ENCODE peak calls at places on chromosomes 11 and 22, in four cellular contexts. X is GM06990, Z is HCT116, C is H7. Y is an unnamed sample.
A peak's percentile ranks its signal among the peaks of the same experiment; 100 is the strongest.

GRCh38 chr11:17798253-17798652 is 63.7 kb downstream of the KCNC1 start:
- DNase-seq in Z (no peak), X (no peak), C (no peak), Y (no peak)

GRCh38 chr11:94315664-94316063 is 11.3 kb downstream of the IZUMO1R start:
- DNase-seq in C (no peak), Z (no peak), X (no peak), Y (no peak)

GRCh38 chr11:35303596-35304392 is 115.6 kb downstream of the SLC1A2 start:
- DNase-seq in Z (no peak), C (no peak), X (no peak), Y (peak; percentile 87)

GRCh38 chr11:20754957-20755356 is 85.6 kb downstream of the NELL1 start:
- DNase-seq in X (no peak), C (peak; percentile 66), Z (no peak), Y (no peak)

GRCh38 chr11:100663583-100663982 is 23.5 kb upstream of the ARHGAP42 start:
- DNase-seq in Z (no peak), C (no peak), X (no peak), Y (no peak)

GRCh38 chr22:39369186-39369585 is 19.4 kb downstream of the SYNGR1 start:
- DNase-seq in C (peak; percentile 40), Z (no peak), X (no peak), Y (no peak)

GRCh38 chr11:59957094-59957493 is 6.7 kb upstream of the OOSP4A start:
- DNase-seq in X (no peak), C (no peak), Z (no peak), Y (no peak)

GRCh38 chr11:47593934-47594855 is at the start of gene C1QTNF4:
- DNase-seq in C (peak; percentile 92), Z (no peak), X (no peak), Y (no peak)

GRCh38 chr11:79440451-79441158 is at the start of gene TENM4:
- DNase-seq in C (peak; percentile 78), X (peak; percentile 52), Z (no peak), Y (peak; percentile 78)

GRCh38 chr11:1168256-1168655 is 10.5 kb downstream of the MUC5AC start:
- DNase-seq in X (no peak), C (no peak), Z (no peak), Y (no peak)

GRCh38 chr11:69541001-69541285 is 59.5 kb downstream of the LINC01488 start:
- DNase-seq in C (no peak), Z (no peak), X (no peak), Y (no peak)

GRCh38 chr11:69541501-69542313 is 60.2 kb downstream of the LINC01488 start:
- DNase-seq in C (no peak), Z (no peak), X (no peak), Y (no peak)

GRCh38 chr11:69538840-69539239 is 57.4 kb downstream of the LINC01488 start:
- DNase-seq in Z (no peak), X (no peak), C (no peak), Y (no peak)

GRCh38 chr11:69539416-69540117 is 58.1 kb downstream of the LINC01488 start:
- DNase-seq in C (peak; percentile 56), Z (no peak), X (no peak), Y (no peak)

GRCh38 chr11:69540118-69541000 is 58.9 kb downstream of the LINC01488 start:
- DNase-seq in Z (no peak), X (no peak), C (peak; percentile 88), Y (no peak)
- H3K4me3 ChIP-seq in Z (no peak overlapping the region), X (no peak overlapping the region), C (no peak overlapping the region), Y (no peak overlapping the region)

DNA sequence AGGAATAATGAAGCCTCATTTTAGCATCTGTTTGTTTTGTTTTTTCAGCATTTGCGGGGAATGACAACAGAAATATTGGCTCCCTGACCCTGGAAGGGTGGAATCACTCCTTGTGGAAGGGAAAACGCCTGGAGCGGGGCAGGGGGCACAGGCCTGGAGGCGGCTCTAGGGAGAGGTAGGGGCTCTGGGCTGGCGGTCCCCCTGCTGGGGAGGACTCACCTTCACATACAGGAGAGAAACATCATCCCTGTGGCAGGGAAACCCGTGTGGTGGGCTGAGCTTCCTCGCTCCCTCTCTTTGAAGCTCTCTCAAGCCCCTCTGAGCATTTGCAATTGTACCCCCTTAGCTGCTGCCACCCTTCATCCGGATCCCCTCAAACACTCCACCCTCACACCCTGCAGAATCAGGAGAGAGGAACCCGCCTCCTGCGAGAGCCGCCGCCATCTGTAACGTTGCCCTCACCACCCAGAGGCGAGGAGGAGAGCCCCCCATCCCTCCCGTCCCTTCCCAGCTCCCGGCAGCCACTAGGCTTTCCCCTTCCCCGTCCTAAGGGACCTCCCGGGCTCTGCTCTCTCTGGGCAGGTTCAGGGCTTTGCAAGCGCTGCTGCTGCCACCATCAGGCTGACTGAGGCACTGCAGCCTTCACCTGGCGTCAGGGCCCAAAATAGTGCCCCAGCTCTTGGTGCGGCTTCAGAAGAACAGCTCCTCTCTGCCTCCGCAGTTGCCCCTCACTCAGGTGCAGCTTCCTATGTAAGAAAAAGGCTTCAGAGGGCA is 10.4 kb downstream of the KIRREL3 start:
- DNase-seq in Z (peak; percentile 18), X (peak; percentile 36), C (peak; percentile 91), Y (no peak)
- H3K4me3 ChIP-seq in Z (no peak overlapping the region), X (no peak overlapping the region), C (no peak overlapping the region), Y (peak overlapping the region; percentile 16)

DNA sequence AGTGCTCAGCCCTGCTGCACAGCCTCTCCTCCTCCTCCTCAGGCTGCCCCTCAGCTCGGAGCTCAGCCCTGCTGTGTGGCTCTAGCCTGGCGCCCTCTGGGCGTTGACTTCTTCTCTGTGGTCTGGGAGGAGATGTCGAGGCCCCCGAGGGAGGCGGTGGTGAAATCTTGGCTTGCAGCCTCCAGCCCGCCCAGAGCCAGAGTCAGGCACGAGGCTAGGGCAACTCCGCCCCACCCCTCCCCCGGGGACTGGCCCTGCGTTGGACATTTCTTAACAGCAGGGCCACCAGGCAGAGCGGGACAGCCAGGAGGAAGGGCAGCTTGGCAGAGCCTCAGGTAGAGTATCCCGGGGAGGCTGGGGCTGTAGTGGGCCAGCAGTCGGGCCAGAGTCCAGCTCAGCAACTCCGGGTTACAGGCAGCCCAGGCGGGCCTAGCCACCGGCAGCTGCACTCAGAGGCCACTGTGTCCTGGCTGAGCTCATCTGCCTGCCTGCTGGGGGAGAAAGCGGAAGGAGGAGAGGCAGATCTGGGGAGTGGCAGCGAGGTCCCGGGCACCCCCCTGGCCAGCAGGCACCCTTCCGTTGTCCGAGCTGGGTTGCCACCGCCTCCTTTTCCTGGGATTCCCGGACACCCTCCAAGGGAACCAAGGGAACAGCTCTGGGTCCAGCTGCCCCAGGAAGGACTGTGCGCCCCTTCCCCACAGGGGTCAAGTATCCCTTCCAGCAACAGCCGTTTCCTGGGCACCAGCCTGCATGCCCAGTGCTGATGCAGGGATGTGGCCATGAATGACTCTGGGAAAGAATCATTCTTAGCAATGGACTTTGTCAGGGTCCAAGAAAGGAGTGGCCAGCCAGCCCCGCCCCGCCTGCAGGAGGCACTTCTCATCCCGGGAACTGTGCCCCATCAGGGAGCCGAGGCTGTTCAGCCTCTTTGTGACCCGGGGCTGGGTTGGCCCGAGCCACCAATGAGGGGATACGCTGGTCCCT is at the start of gene ALDH3B1:
- DNase-seq in X (no peak), C (peak; percentile 86), Z (peak; percentile 60), Y (peak; percentile 55)
- H3K4me3 ChIP-seq in X (no peak within 1 kb of the TSS), C (no peak within 1 kb of the TSS), Z (peak within 1 kb of the TSS; percentile 57), Y (peak within 1 kb of the TSS; percentile 40)

DNA sequence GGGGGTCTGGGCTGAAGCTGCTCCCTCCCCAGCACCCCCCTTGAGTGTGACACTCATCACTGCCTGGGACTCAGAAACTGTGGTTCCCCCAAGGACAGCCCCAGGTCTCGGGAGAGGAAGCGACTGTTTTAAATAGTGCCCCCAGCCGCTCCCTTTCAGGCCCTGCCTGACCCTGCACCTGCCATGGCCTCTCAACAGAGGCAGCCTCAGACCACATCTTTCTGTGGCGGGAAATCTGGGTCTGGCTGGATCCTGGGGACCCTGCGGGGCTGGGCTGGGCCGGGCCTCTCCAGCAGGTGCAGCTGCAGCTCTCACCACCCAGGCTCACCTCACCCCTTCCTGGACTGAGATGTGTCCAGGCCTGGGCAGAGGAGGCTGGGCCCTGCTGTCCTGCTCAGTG is 3.7 kb upstream of the IGLL1 start:
- DNase-seq in X (no peak), Z (no peak), C (peak; percentile 55), Y (no peak)
- H3K4me3 ChIP-seq in X (no peak overlapping the region), Z (no peak overlapping the region), C (no peak overlapping the region), Y (no peak overlapping the region)

DNA sequence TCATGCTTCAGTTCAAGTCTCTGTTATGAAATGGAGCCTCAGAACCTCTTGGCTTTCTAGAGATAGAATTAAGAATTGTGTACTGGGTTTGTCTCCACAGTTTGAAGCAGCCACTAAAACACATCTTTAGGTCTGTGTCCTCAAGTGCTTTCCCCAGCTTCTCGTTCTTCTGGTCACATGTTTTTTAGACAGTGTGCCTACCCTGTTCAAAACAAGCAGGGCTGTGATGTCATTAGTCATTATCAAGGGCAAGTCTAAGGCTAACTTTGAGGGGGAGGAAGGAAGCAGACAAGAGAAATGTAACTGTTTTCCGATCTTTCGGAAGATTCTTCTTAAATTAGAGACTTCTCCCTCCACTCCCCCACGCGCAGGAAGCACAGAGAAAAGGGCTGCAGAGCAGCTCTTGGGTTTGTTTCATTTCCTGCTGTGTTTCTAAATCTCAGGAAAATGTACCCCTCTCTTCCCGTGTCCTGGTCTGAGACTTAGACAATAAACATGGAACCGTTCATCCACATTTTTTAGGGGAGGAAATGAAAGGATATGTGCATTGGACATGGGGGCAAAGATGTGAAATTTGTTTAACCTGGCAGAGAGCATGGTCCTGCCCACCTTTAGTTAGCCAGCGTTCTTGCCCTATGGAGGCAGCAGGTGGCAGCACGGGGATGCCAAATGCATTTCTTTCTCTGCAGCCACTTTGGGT is 3.1 kb downstream of the AKIP1 start:
- DNase-seq in Z (no peak), X (no peak), C (peak; percentile 73), Y (no peak)
- H3K4me3 ChIP-seq in Z (no peak overlapping the region), X (no peak overlapping the region), C (no peak overlapping the region), Y (no peak overlapping the region)

GRCh38 chr22:37918580-37919274 is 12.6 kb downstream of the MICALL1 start:
- DNase-seq in Z (no peak), C (no peak), X (no peak), Y (no peak)
- H3K4me3 ChIP-seq in Z (no peak overlapping the region), C (no peak overlapping the region), X (no peak overlapping the region), Y (no peak overlapping the region)

GRCh38 chr22:35835267-35835997 is 117.8 kb downstream of the APOL5 start:
- DNase-seq in X (no peak), C (no peak), Z (peak; percentile 18), Y (no peak)

GRCh38 chr22:35835998-35836691 is 118.5 kb downstream of the APOL5 start:
- DNase-seq in Z (peak; percentile 68), X (no peak), C (peak; percentile 50), Y (peak; percentile 73)

GRCh38 chr22:35837328-35837727 is 119.7 kb downstream of the APOL5 start:
- DNase-seq in X (no peak), Z (no peak), C (no peak), Y (no peak)

GRCh38 chr22:35830305-35830704 is 112.6 kb downstream of the APOL5 start:
- DNase-seq in X (no peak), Z (no peak), C (no peak), Y (no peak)

DNA sequence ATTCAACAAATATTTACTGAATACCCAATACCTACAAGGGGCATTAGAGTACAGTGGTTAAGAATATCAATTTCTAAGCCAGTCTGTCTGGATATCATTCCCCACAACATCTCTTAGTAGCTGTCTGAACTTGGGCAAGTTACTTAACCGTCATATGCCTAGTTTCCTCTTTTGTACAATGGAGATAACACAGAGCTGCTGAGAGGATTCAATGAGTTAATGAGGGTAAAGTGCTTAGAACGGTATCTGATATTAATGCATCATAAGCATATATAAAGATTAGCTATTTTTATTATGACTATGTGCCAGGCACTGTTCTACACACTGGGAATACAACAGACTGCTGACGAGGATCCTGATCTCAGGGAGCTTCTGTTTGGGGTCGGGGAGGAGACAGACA is 116.4 kb downstream of the APOL5 start:
- DNase-seq in C (no peak), X (no peak), Z (no peak), Y (no peak)
- H3K4me3 ChIP-seq in C (no peak overlapping the region), X (no peak overlapping the region), Z (no peak overlapping the region), Y (peak overlapping the region; percentile 55)